ENCODE peak calls at places on chromosome 20, in eight cellular contexts. W is EH; O is tibial artery; H is AG20443; G is Jurkat, Clone E6-1; T is activated CD4-positive, alpha-beta T cell treated with anti-CD3 and anti-CD28 coated beads, Interleukin-2, amount 50 U/mL, for 1 hour; B is mucosa of descending colon; X is type B pancreatic cell. Z is an unnamed sample.

GRCh38 chr20:38216736-38217595 is 43.6 kb downstream of the KIAA1755 start:
- DNase-seq in O (no peak), G (no peak), X (no peak), T (no peak), B (no peak), H (no peak), W (no peak), Z (no peak)

GRCh38 chr20:44580581-44581268 is 1.7 kb upstream of the PKIG start:
- DNase-seq in X (no peak), B (no peak), O (no peak), G (no peak), H (no peak), T (no peak), W (peak; percentile 42), Z (no peak)

GRCh38 chr20:15482525-15482924 is 1090.7 kb downstream of the KIF16B start:
- DNase-seq in H (no peak), W (no peak), O (no peak), X (no peak), G (no peak), T (no peak), B (no peak), Z (no peak)

GRCh38 chr20:2967841-2968240 is 75.6 kb upstream of the GNRH2 start:
- DNase-seq in H (no peak), O (no peak), T (no peak), W (no peak), X (no peak), B (no peak), G (no peak), Z (no peak)

GRCh38 chr20:10225439-10226080 is 6.9 kb downstream of the SNAP25 start:
- DNase-seq in O (no peak), B (no peak), H (no peak), W (no peak), X (no peak), T (no peak), G (peak; percentile 35), Z (no peak)

GRCh38 chr20:40719330-40719729 is 30.3 kb upstream of the MAFB start:
- DNase-seq in O (no peak), G (no peak), T (no peak), X (no peak), W (no peak), B (no peak), H (no peak), Z (no peak)

GRCh38 chr20:42010090-42010489 is 391.9 kb upstream of the CHD6 start:
- DNase-seq in G (no peak), O (no peak), T (no peak), X (no peak), W (no peak), H (no peak), B (no peak), Z (no peak)

GRCh38 chr20:49867453-49868215 is 47.7 kb downstream of the SPATA2 start:
- DNase-seq in B (no peak), O (no peak), X (no peak), H (no peak), W (no peak), G (no peak), T (no peak), Z (no peak)

GRCh38 chr20:19947611-19948264 is 69.4 kb upstream of the NAA20 start:
- DNase-seq in G (no peak), X (no peak), B (no peak), H (no peak), O (no peak), T (no peak), W (peak; percentile 43), Z (no peak)

GRCh38 chr20:58557713-58558335 is 42.6 kb upstream of the APCDD1L start:
- DNase-seq in G (no peak), T (no peak), W (peak; percentile 65), O (peak; percentile 23), H (no peak), B (no peak), X (no peak), Z (no peak)

GRCh38 chr20:62516345-62516744 is 40.5 kb upstream of the GATA5 start:
- DNase-seq in T (no peak), H (no peak), B (no peak), W (no peak), X (no peak), O (no peak), G (no peak), Z (no peak)

GRCh38 chr20:48722002-48722731 is 105.6 kb downstream of the PREX1 start:
- DNase-seq in T (no peak), G (no peak), H (peak; percentile 43), W (peak; percentile 74), O (peak; percentile 87), X (no peak), B (no peak), Z (no peak)

GRCh38 chr20:22374678-22375590 is 209.4 kb downstream of the FOXA2 start:
- DNase-seq in G (no peak), W (no peak), X (no peak), O (no peak), H (no peak), B (no peak), T (no peak), Z (no peak)

GRCh38 chr20:60332523-60332922 is 374.3 kb downstream of the CDH26 start:
- DNase-seq in O (no peak), W (no peak), H (no peak), X (no peak), T (no peak), B (no peak), G (no peak), Z (no peak)

GRCh38 chr20:12199703-12200102 is 282.0 kb downstream of the BTBD3 start:
- DNase-seq in O (no peak), B (no peak), G (no peak), H (no peak), X (no peak), T (no peak), W (no peak), Z (no peak)

GRCh38 chr20:57428611-57429496 is 37.7 kb downstream of the RBM38 start:
- DNase-seq in W (no peak), X (no peak), T (no peak), H (no peak), B (peak; percentile 26), O (no peak), G (no peak), Z (peak; percentile 38)

GRCh38 chr20:57480444-57481152 is 44.3 kb downstream of the CTCFL start:
- DNase-seq in O (peak; percentile 39), B (no peak), G (no peak), X (no peak), W (no peak), H (peak; percentile 5), T (no peak), Z (no peak)

GRCh38 chr20:57013741-57014140 is 252.7 kb downstream of the BMP7 start:
- DNase-seq in B (no peak), O (no peak), G (no peak), W (no peak), X (no peak), T (no peak), H (no peak), Z (no peak)

GRCh38 chr20:38060536-38060935 is 27.0 kb downstream of the RPRD1B start:
- DNase-seq in X (no peak), B (no peak), H (no peak), G (no peak), T (no peak), W (peak; percentile 40), O (no peak), Z (no peak)

GRCh38 chr20:62653951-62654685 is 11.8 kb downstream of the SLCO4A1 start:
- DNase-seq in O (no peak), G (no peak), T (no peak), B (peak; percentile 27), X (no peak), H (no peak), W (no peak), Z (no peak)

GRCh38 chr20:46681032-46681854 is 8.0 kb downstream of the TP53RK start:
- DNase-seq in W (peak; percentile 46), B (peak; percentile 48), O (no peak), H (peak; percentile 60), T (peak; percentile 64), G (peak; percentile 58), X (no peak), Z (no peak)

GRCh38 chr20:61693055-61693600 is 372.6 kb downstream of the TAF4 start:
- DNase-seq in T (no peak), W (no peak), X (no peak), G (no peak), B (peak; percentile 2), O (no peak), H (no peak), Z (peak; percentile 16)

GRCh38 chr20:18790787-18791186 is 22.8 kb upstream of the SCP2D1 start:
- DNase-seq in H (no peak), W (no peak), O (no peak), B (no peak), T (no peak), G (no peak), X (no peak), Z (no peak)

GRCh38 chr20:7151666-7152065 is 384.2 kb downstream of the BMP2 start:
- DNase-seq in O (no peak), H (no peak), T (no peak), W (no peak), G (no peak), X (no peak), B (no peak), Z (no peak)

GRCh38 chr20:51385941-51386530 is 156.5 kb downstream of the NFATC2 start:
- DNase-seq in G (peak; percentile 5), O (peak; percentile 32), W (peak; percentile 57), X (no peak), H (peak; percentile 71), B (no peak), T (peak; percentile 32), Z (no peak)

GRCh38 chr20:63283397-63284082 is 9.4 kb upstream of the COL20A1 start:
- DNase-seq in B (no peak), H (no peak), W (no peak), O (no peak), X (no peak), T (no peak), G (no peak), Z (no peak)

GRCh38 chr20:18019068-18019467 is 38.6 kb downstream of the OVOL2 start:
- DNase-seq in T (no peak), H (no peak), B (no peak), X (no peak), O (no peak), W (peak; percentile 27), G (peak; percentile 20), Z (no peak)

GRCh38 chr20:61673152-61673551 is 392.5 kb downstream of the TAF4 start:
- DNase-seq in H (no peak), G (no peak), B (peak; percentile 4), T (no peak), X (no peak), O (no peak), W (no peak), Z (peak; percentile 32)

GRCh38 chr20:61517419-61517818 is 265.4 kb downstream of the CDH4 start:
- DNase-seq in T (no peak), X (no peak), G (no peak), B (no peak), H (no peak), O (no peak), W (no peak), Z (no peak)

GRCh38 chr20:61562897-61563504 is 310.9 kb downstream of the CDH4 start:
- DNase-seq in B (no peak), O (no peak), X (no peak), H (no peak), T (no peak), W (no peak), G (no peak), Z (peak; percentile 40)

GRCh38 chr20:59039233-59039632 is 3.4 kb downstream of the PRELID3B start:
- DNase-seq in B (no peak), W (no peak), H (no peak), T (no peak), G (peak; percentile 16), X (no peak), O (no peak), Z (no peak)

GRCh38 chr20:22833851-22834250 is 201.3 kb upstream of the SSTR4 start:
- DNase-seq in H (no peak), O (no peak), W (peak; percentile 11), G (no peak), B (no peak), T (no peak), X (no peak), Z (no peak)

GRCh38 chr20:50331469-50332251 is 141.0 kb downstream of the CEBPB start:
- DNase-seq in G (no peak), X (no peak), O (no peak), B (no peak), T (no peak), W (no peak), H (no peak), Z (peak; percentile 65)

GRCh38 chr20:62725596-62726268 is 17.1 kb downstream of the NTSR1 start:
- DNase-seq in T (no peak), G (no peak), O (no peak), W (no peak), B (peak; percentile 16), X (no peak), H (no peak), Z (peak; percentile 32)

Z was measured in lower lobe of right lung.